ENCODE peak calls at places on chromosomes 16 and 17, in four cellular contexts. Y is HepG2, U is A549, H is K562. Q is an unnamed sample.

GRCh38 chr17:40303009-40303657 is 5.8 kb upstream of the RARA start:
- DNase-seq in H (peak), U (peak), Y (peak), Q (no peak)

GRCh38 chr16:55325458-55326109 is 1.6 kb downstream of the IRX6 start:
- DNase-seq in U (no peak), Y (no peak), H (no peak), Q (no peak)

GRCh38 chr16:27982184-27982583 is 81.3 kb downstream of the GSG1L start:
- DNase-seq in U (no peak), Y (no peak), H (no peak), Q (no peak)

GRCh38 chr16:79542196-79542859 is 58.2 kb downstream of the MAF start:
- DNase-seq in Y (no peak), H (peak), U (no peak), Q (no peak)

GRCh38 chr17:12530126-12530525 is 135.6 kb upstream of the MYOCD start:
- DNase-seq in Y (no peak), U (no peak), H (no peak), Q (no peak)

GRCh38 chr17:60161598-60162330 is 12.0 kb downstream of the CA4 start:
- DNase-seq in U (no peak), H (peak), Y (no peak), Q (no peak)

GRCh38 chr17:15453782-15454181 is 13.6 kb downstream of the CDRT4 start:
- DNase-seq in H (no peak), U (no peak), Y (no peak), Q (no peak)

GRCh38 chr16:65889533-65889966 is 476.9 kb upstream of the CDH5 start:
- DNase-seq in U (no peak), H (no peak), Y (no peak), Q (no peak)

GRCh38 chr17:42928714-42929496 is 28.3 kb downstream of the G6PC1 start:
- DNase-seq in U (peak), H (peak), Y (peak), Q (peak)

GRCh38 chr16:78879046-78879445 is 721.5 kb downstream of the MAF start:
- DNase-seq in U (no peak), Y (no peak), H (no peak), Q (no peak)

GRCh38 chr16:81517630-81518438 is 73.2 kb downstream of the CMIP start:
- DNase-seq in H (no peak), Y (no peak), U (no peak), Q (no peak)
- TF ChIP-seq CHD4 in H (no peak), Y (no peak), U (no peak), Q (no peak)

DNA sequence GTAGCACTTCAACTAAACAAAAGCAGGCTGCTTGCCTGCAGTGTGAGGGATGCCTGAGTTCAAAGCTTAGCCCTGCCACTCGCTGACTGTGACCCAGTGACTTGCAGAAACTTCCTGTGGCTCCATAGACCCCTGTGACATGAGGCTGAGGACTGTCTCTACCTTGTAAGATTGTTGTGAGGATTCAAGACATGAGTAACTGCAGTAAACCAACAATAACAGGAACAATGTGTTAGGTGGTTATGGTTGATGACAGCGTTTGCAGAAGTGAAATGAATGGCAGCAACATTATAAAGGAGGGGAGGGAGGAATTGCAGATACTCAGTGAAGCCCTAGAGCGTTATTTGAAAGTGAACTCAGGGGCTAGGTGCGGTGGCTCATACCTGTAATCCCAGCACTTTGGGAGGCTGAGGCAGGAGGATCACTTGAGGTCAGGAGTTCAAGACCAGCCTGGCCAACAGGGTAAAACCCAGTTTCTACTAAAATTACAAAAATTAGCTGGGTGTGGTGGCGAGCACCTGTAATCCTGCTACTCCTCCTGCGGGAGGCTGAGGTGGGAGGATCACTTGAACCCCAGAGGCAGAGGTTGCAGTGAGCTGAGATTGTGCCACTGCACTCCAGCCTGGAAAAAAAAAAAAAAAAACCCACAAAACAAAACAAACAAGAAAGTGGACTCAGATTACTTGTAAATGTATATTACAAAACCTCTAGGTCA is 33.5 kb upstream of the EMP2 start:
- DNase-seq in H (no peak), U (no peak), Y (no peak), Q (no peak)
- TF ChIP-seq CHD4 in H (no peak), U (no peak), Y (no peak), Q (no peak)

DNA sequence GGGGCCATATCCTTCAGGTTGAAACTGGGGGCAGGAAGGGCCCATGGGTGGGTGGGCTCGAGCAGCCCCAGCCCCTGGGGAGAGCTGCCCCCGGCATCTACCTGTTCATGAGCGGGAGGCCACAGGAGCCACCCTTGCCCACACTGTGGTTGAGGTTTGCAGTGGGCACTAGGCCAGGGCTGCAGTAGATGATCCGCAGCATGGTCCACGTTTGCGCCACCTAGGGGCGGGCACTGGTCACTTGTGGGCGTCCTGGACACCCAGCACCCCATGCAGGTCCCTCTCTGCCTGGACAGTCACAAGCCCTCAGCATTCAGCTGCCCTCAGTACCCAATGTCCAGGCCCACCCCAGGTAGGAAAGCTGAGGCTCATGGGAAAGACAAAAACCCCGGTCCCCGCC is 1.8 kb upstream of the JMJD8 start:
- DNase-seq in Y (peak), H (peak), U (no peak), Q (no peak)
- TF ChIP-seq CHD4 in Y (no peak), H (no peak), U (no peak), Q (no peak)

GRCh38 chr17:66373944-66374817 is 71.8 kb downstream of the PRKCA start:
- DNase-seq in Y (no peak), H (peak), U (no peak), Q (no peak)
- TF ChIP-seq CHD4 in Y (no peak), H (no peak), U (no peak), Q (no peak)

GRCh38 chr17:66813314-66813713 is 21.6 kb upstream of the CACNG5 start:
- DNase-seq in H (no peak), Y (no peak), U (no peak), Q (no peak)
- TF ChIP-seq CHD4 in H (no peak), Y (no peak), U (no peak), Q (no peak)

DNA sequence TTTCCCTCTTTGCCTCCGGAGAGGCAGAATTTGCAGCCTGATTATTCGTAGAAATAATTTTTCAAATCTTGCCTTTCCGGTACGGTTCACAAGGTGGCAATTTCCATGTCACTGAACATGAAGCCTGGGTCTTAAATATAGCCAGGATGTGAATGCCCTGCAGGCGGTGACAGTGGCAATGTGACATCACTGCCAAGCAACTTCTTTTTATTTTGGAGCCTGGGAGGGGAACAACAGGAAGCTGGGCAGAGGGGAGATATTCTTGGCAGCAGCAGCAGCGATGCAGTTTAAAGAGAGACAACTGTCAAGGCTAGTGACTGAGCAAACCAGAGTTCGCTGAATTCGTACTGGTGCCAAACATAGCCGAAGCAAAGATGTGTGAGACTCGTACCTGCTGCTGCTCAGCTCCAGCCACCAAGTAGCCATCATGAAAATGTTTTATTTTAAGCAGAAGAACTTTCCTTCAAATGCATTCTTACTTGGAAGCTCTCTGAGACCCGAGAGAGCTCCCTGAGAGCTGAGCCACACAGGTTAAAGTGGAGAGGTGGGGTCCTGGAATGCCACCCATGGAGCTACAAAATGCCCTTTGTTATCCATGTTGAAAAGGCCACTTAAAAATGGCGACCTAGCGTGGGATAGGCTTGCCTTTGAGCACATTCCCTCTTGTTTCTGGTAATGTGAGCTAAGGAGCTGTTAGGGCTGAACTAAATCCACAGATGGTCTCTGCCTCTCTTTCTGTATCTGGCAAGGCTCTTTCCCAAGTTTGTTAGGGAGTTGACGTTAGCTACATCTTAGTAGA is 171.3 kb downstream of the SNX29 start:
- DNase-seq in U (no peak), H (no peak), Y (no peak), Q (no peak)
- TF ChIP-seq CHD4 in U (no peak), H (no peak), Y (no peak), Q (no peak)

DNA sequence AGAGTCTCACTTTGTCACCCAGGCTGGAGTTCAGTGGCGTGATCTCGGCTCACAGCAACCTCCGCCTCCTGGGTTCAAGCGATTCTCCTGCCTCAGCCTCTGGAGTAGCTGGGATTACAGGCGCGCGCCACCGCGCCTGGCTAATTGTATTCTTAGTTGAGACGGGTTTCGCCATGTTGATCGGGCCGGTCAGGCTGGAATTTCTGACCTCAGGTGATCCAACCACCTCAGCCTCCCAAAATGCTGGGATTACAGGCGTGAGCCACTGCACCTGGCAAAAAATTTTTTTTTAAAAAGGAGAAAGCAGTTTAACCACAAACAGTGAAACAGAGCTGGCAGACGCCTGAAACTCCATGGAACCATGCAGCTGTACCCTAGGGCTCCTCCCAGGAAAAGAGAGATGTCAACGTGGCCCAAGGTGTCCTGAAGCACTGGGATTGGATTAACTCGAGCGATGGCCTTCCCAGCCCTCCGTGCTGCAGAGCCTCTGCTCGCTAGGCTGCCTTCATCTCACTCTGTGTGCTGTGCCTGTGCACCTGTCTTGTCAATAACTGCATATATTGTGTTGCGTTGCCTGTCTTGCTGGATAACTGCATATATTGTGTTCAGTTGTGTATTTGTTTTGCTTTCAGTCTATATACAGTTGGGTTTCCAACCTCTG is 29.6 kb upstream of the FOXK2 start:
- DNase-seq in U (no peak), H (no peak), Y (no peak), Q (no peak)
- TF ChIP-seq CHD4 in U (no peak), H (no peak), Y (no peak), Q (no peak)

GRCh38 chr17:39270923-39271322 is 45.2 kb upstream of the STAC2 start:
- DNase-seq in U (no peak), Y (no peak), H (peak), Q (no peak)
- TF ChIP-seq CHD4 in U (no peak), Y (no peak), H (no peak), Q (no peak)

GRCh38 chr17:36055921-36056320 is 8.2 kb upstream of the CCL18 start:
- DNase-seq in U (no peak), Y (no peak), H (no peak), Q (no peak)

GRCh38 chr17:36064142-36064541 is at the start of gene CCL18:
- DNase-seq in H (no peak), U (no peak), Y (no peak), Q (no peak)

GRCh38 chr17:36057900-36058299 is 6.2 kb upstream of the CCL18 start:
- DNase-seq in Y (no peak), U (no peak), H (no peak), Q (no peak)

DNA sequence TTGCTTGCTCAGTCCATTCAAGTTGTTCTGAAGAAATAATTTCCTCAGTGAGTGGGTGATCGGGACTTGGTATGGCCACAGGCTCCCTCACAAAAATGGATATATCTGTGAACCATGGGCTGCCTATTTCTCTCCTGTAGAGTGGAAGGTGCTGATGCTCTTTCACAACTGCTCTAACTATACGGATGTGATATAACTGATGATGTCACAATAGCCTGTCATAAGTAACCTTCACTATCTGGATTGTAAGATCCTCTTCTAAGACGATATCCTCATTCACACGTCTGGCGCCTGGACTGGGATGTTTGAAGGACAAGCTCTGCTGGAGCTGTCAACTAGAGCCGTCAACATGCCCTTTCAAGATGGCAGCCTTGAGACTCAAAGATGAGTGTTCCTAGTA is 4.6 kb upstream of the CCL18 start:
- DNase-seq in U (no peak), Y (no peak), H (no peak), Q (no peak)
- TF ChIP-seq CHD4 in U (no peak), Y (no peak), H (no peak), Q (no peak)

Q was measured in GM12878.